ENCODE peak calls at places on chromosomes 16 and 17, in ten cellular contexts. One of them, this sample, is unnamed.

GRCh38 chr16:22948058-22948602 is 134.2 kb downstream of the HS3ST2 start:
- DNase-seq in WTC11: peak
- DNase-seq in fibroblast of the aortic adventitia: peak
- DNase-seq in endothelial cell: no peak
- DNase-seq in A549: no peak
- DNase-seq in psoas muscle: no peak
- DNase-seq in RWPE1: no peak
- DNase-seq in pancreas: no peak
- DNase-seq in Peyer's patch: no peak
- DNase-seq in neural crest cell: peak
- DNase-seq in this sample: no peak

GRCh38 chr16:85134076-85134793 is 22.0 kb upstream of the CIBAR2 start:
- DNase-seq in RWPE1: no peak
- DNase-seq in A549: no peak
- DNase-seq in psoas muscle: no peak
- DNase-seq in fibroblast of the aortic adventitia: no peak
- DNase-seq in WTC11: no peak
- DNase-seq in pancreas: no peak
- DNase-seq in Peyer's patch: no peak
- DNase-seq in neural crest cell: no peak
- DNase-seq in endothelial cell: no peak
- DNase-seq in this sample: no peak

GRCh38 chr16:85015481-85016177 is 4.3 kb upstream of the ZDHHC7 start:
- DNase-seq in RWPE1: no peak
- DNase-seq in WTC11: no peak
- DNase-seq in endothelial cell: no peak
- DNase-seq in A549: no peak
- DNase-seq in pancreas: no peak
- DNase-seq in fibroblast of the aortic adventitia: peak
- DNase-seq in Peyer's patch: no peak
- DNase-seq in psoas muscle: peak
- DNase-seq in neural crest cell: no peak
- DNase-seq in this sample: no peak

GRCh38 chr17:41710472-41711090 is 1.6 kb upstream of the GAST start:
- DNase-seq in psoas muscle: no peak
- DNase-seq in pancreas: no peak
- DNase-seq in neural crest cell: no peak
- DNase-seq in A549: peak
- DNase-seq in Peyer's patch: no peak
- DNase-seq in fibroblast of the aortic adventitia: peak
- DNase-seq in WTC11: no peak
- DNase-seq in endothelial cell: no peak
- DNase-seq in RWPE1: no peak
- DNase-seq in this sample: peak

GRCh38 chr17:81419333-81419885 is 24.2 kb downstream of the BAHCC1 start:
- DNase-seq in WTC11: no peak
- DNase-seq in neural crest cell: no peak
- DNase-seq in RWPE1: peak
- DNase-seq in endothelial cell: no peak
- DNase-seq in Peyer's patch: no peak
- DNase-seq in fibroblast of the aortic adventitia: peak
- DNase-seq in A549: peak
- DNase-seq in psoas muscle: peak
- DNase-seq in pancreas: peak
- DNase-seq in this sample: peak

GRCh38 chr16:68665501-68665900 is 20.4 kb downstream of the CDH3 start:
- DNase-seq in fibroblast of the aortic adventitia: no peak
- DNase-seq in pancreas: no peak
- DNase-seq in endothelial cell: no peak
- DNase-seq in neural crest cell: no peak
- DNase-seq in A549: no peak
- DNase-seq in psoas muscle: no peak
- DNase-seq in RWPE1: peak
- DNase-seq in WTC11: no peak
- DNase-seq in Peyer's patch: no peak
- DNase-seq in this sample: peak

GRCh38 chr16:89473791-89474414 is 16.5 kb downstream of the ANKRD11 start:
- DNase-seq in pancreas: no peak
- DNase-seq in psoas muscle: peak
- DNase-seq in endothelial cell: no peak
- DNase-seq in fibroblast of the aortic adventitia: peak
- DNase-seq in WTC11: no peak
- DNase-seq in Peyer's patch: no peak
- DNase-seq in RWPE1: no peak
- DNase-seq in A549: no peak
- DNase-seq in neural crest cell: no peak
- DNase-seq in this sample: peak

GRCh38 chr17:63853260-63853659 is 10.8 kb upstream of the SMARCD2 start:
- DNase-seq in endothelial cell: no peak
- DNase-seq in RWPE1: no peak
- DNase-seq in psoas muscle: no peak
- DNase-seq in A549: no peak
- DNase-seq in pancreas: no peak
- DNase-seq in fibroblast of the aortic adventitia: no peak
- DNase-seq in Peyer's patch: no peak
- DNase-seq in neural crest cell: no peak
- DNase-seq in WTC11: no peak
- DNase-seq in this sample: no peak

GRCh38 chr17:66468241-66469087 is 166.1 kb downstream of the PRKCA start:
- DNase-seq in RWPE1: peak
- DNase-seq in psoas muscle: no peak
- DNase-seq in Peyer's patch: no peak
- DNase-seq in neural crest cell: no peak
- DNase-seq in A549: peak
- DNase-seq in fibroblast of the aortic adventitia: peak
- DNase-seq in pancreas: no peak
- DNase-seq in endothelial cell: no peak
- DNase-seq in WTC11: no peak
- DNase-seq in this sample: peak

GRCh38 chr17:32349503-32349853 is 479 bp upstream of the ZNF207 start:
- DNase-seq in WTC11: no peak
- DNase-seq in psoas muscle: no peak
- DNase-seq in A549: peak
- DNase-seq in fibroblast of the aortic adventitia: no peak
- DNase-seq in Peyer's patch: peak
- DNase-seq in endothelial cell: no peak
- DNase-seq in pancreas: no peak
- DNase-seq in RWPE1: no peak
- DNase-seq in neural crest cell: no peak
- DNase-seq in this sample: no peak

GRCh38 chr17:50180593-50180992 is 14.8 kb downstream of the SGCA start:
- DNase-seq in Peyer's patch: no peak
- DNase-seq in fibroblast of the aortic adventitia: peak
- DNase-seq in psoas muscle: peak
- DNase-seq in RWPE1: no peak
- DNase-seq in pancreas: no peak
- DNase-seq in A549: no peak
- DNase-seq in endothelial cell: no peak
- DNase-seq in WTC11: no peak
- DNase-seq in neural crest cell: no peak
- DNase-seq in this sample: no peak
- TF ChIP-seq CTCF in Peyer's patch: no peak
- TF ChIP-seq CTCF in fibroblast of the aortic adventitia: no peak
- TF ChIP-seq CTCF in psoas muscle: no peak
- TF ChIP-seq CTCF in RWPE1: no peak
- TF ChIP-seq CTCF in pancreas: no peak
- TF ChIP-seq CTCF in A549: no peak
- TF ChIP-seq CTCF in endothelial cell: no peak
- TF ChIP-seq CTCF in WTC11: no peak
- TF ChIP-seq CTCF in neural crest cell: no peak
- TF ChIP-seq CTCF in this sample: no peak

GRCh38 chr17:40340880-40341807 is 23.4 kb downstream of the GJD3 start:
- DNase-seq in psoas muscle: peak
- DNase-seq in A549: peak
- DNase-seq in RWPE1: peak
- DNase-seq in endothelial cell: peak
- DNase-seq in WTC11: peak
- DNase-seq in pancreas: peak
- DNase-seq in neural crest cell: peak
- DNase-seq in Peyer's patch: peak
- DNase-seq in fibroblast of the aortic adventitia: peak
- DNase-seq in this sample: peak
- TF ChIP-seq CTCF in psoas muscle: peak
- TF ChIP-seq CTCF in A549: no peak
- TF ChIP-seq CTCF in RWPE1: no peak
- TF ChIP-seq CTCF in endothelial cell: no peak
- TF ChIP-seq CTCF in WTC11: no peak
- TF ChIP-seq CTCF in pancreas: no peak
- TF ChIP-seq CTCF in neural crest cell: no peak
- TF ChIP-seq CTCF in Peyer's patch: peak
- TF ChIP-seq CTCF in fibroblast of the aortic adventitia: no peak
- TF ChIP-seq CTCF in this sample: no peak

GRCh38 chr17:15882058-15882720 is 62.7 kb upstream of the ADORA2B start:
- DNase-seq in WTC11: peak
- DNase-seq in RWPE1: no peak
- DNase-seq in psoas muscle: no peak
- DNase-seq in pancreas: no peak
- DNase-seq in fibroblast of the aortic adventitia: no peak
- DNase-seq in neural crest cell: no peak
- DNase-seq in A549: no peak
- DNase-seq in endothelial cell: no peak
- DNase-seq in Peyer's patch: no peak
- DNase-seq in this sample: no peak
- TF ChIP-seq CTCF in WTC11: no peak
- TF ChIP-seq CTCF in RWPE1: no peak
- TF ChIP-seq CTCF in psoas muscle: no peak
- TF ChIP-seq CTCF in pancreas: no peak
- TF ChIP-seq CTCF in fibroblast of the aortic adventitia: no peak
- TF ChIP-seq CTCF in neural crest cell: no peak
- TF ChIP-seq CTCF in A549: no peak
- TF ChIP-seq CTCF in endothelial cell: no peak
- TF ChIP-seq CTCF in Peyer's patch: no peak
- TF ChIP-seq CTCF in this sample: no peak

GRCh38 chr16:73262931-73263330 is 215.0 kb upstream of the ZFHX3 start:
- DNase-seq in WTC11: no peak
- DNase-seq in A549: no peak
- DNase-seq in neural crest cell: no peak
- DNase-seq in RWPE1: no peak
- DNase-seq in endothelial cell: no peak
- DNase-seq in Peyer's patch: no peak
- DNase-seq in psoas muscle: no peak
- DNase-seq in fibroblast of the aortic adventitia: no peak
- DNase-seq in pancreas: no peak
- DNase-seq in this sample: no peak

GRCh38 chr16:73265124-73265838 is 217.4 kb upstream of the ZFHX3 start:
- DNase-seq in neural crest cell: no peak
- DNase-seq in pancreas: peak
- DNase-seq in Peyer's patch: no peak
- DNase-seq in WTC11: peak
- DNase-seq in RWPE1: no peak
- DNase-seq in fibroblast of the aortic adventitia: no peak
- DNase-seq in psoas muscle: no peak
- DNase-seq in A549: no peak
- DNase-seq in endothelial cell: no peak
- DNase-seq in this sample: no peak

GRCh38 chr16:73274140-73274539 is 226.2 kb upstream of the ZFHX3 start:
- DNase-seq in RWPE1: no peak
- DNase-seq in Peyer's patch: no peak
- DNase-seq in neural crest cell: no peak
- DNase-seq in psoas muscle: no peak
- DNase-seq in endothelial cell: no peak
- DNase-seq in WTC11: no peak
- DNase-seq in fibroblast of the aortic adventitia: no peak
- DNase-seq in pancreas: no peak
- DNase-seq in A549: no peak
- DNase-seq in this sample: no peak

GRCh38 chr16:73268311-73268997 is 220.5 kb upstream of the ZFHX3 start:
- DNase-seq in WTC11: peak
- DNase-seq in A549: peak
- DNase-seq in psoas muscle: no peak
- DNase-seq in endothelial cell: peak
- DNase-seq in neural crest cell: no peak
- DNase-seq in RWPE1: no peak
- DNase-seq in Peyer's patch: no peak
- DNase-seq in fibroblast of the aortic adventitia: peak
- DNase-seq in pancreas: no peak
- DNase-seq in this sample: peak
- TF ChIP-seq CTCF in WTC11: no peak
- TF ChIP-seq CTCF in A549: no peak
- TF ChIP-seq CTCF in psoas muscle: no peak
- TF ChIP-seq CTCF in endothelial cell: no peak
- TF ChIP-seq CTCF in neural crest cell: peak
- TF ChIP-seq CTCF in RWPE1: no peak
- TF ChIP-seq CTCF in Peyer's patch: no peak
- TF ChIP-seq CTCF in fibroblast of the aortic adventitia: peak
- TF ChIP-seq CTCF in pancreas: no peak
- TF ChIP-seq CTCF in this sample: no peak

DNA sequence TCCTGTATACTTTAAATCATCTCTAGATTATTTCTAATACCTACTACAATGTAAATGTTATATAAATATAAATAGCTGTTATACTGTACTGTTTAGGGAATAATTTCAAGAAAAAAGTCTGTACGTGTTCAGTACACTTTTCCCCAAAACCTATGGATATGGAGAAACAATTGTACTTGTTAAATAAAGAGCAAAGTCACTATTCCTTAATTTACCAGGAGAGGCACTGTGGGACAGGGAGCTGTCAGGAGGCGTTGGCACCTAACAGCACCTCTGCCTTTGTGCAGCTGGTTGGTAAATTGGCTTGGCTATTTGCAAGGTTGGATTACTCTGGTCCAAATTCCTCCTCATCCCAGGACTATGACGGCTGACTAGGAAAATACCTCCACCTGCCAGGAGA is 28.0 kb downstream of the CRHR1 start:
- DNase-seq in WTC11: no peak
- DNase-seq in Peyer's patch: no peak
- DNase-seq in neural crest cell: no peak
- DNase-seq in fibroblast of the aortic adventitia: peak
- DNase-seq in RWPE1: no peak
- DNase-seq in pancreas: no peak
- DNase-seq in psoas muscle: no peak
- DNase-seq in A549: peak
- DNase-seq in endothelial cell: no peak
- DNase-seq in this sample: peak
- TF ChIP-seq CTCF in WTC11: no peak
- TF ChIP-seq CTCF in Peyer's patch: no peak
- TF ChIP-seq CTCF in neural crest cell: no peak
- TF ChIP-seq CTCF in fibroblast of the aortic adventitia: no peak
- TF ChIP-seq CTCF in RWPE1: peak
- TF ChIP-seq CTCF in pancreas: no peak
- TF ChIP-seq CTCF in psoas muscle: peak
- TF ChIP-seq CTCF in A549: peak
- TF ChIP-seq CTCF in endothelial cell: no peak
- TF ChIP-seq CTCF in this sample: peak

DNA sequence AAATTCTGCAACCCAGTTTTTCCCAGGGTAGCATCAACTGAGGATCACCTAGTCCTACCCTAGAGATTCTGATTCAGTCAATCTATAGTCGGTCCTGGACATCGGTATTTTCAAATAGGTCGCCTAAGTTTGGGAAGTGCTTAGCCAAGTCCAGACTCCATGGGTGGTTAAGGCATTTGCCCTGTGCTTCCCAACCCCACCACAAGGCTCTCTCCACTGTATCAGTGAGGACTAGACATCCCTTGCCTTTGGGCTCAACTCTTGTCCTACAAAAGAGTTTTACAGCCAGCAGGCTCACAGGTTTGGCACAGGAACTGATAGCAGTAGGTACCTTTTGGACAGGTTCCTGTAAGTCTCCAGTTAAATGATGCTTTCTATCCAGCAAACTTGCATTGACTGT is 13.8 kb downstream of the HYDIN start:
- DNase-seq in Peyer's patch: no peak
- DNase-seq in RWPE1: no peak
- DNase-seq in A549: no peak
- DNase-seq in fibroblast of the aortic adventitia: no peak
- DNase-seq in endothelial cell: no peak
- DNase-seq in neural crest cell: no peak
- DNase-seq in WTC11: peak
- DNase-seq in psoas muscle: no peak
- DNase-seq in pancreas: no peak
- DNase-seq in this sample: peak
- TF ChIP-seq CTCF in Peyer's patch: no peak
- TF ChIP-seq CTCF in RWPE1: no peak
- TF ChIP-seq CTCF in A549: no peak
- TF ChIP-seq CTCF in fibroblast of the aortic adventitia: no peak
- TF ChIP-seq CTCF in endothelial cell: peak
- TF ChIP-seq CTCF in neural crest cell: no peak
- TF ChIP-seq CTCF in WTC11: peak
- TF ChIP-seq CTCF in psoas muscle: no peak
- TF ChIP-seq CTCF in pancreas: no peak
- TF ChIP-seq CTCF in this sample: no peak